ENCODE peak calls at places on chromosome 9, in five cellular contexts. E, N, W, Y and O are unnamed samples.

GRCh38 chr9:6014668-6015270 is 655 bp downstream of the RANBP6 start:
- DNase-seq in E (peak), N (peak), W (peak), Y (no peak), O (peak)

GRCh38 chr9:137406876-137407589 is 15.9 kb downstream of the EXD3 start:
- DNase-seq in E (no peak), N (peak), W (peak), Y (peak), O (peak)

GRCh38 chr9:127027694-127028093 is 94.7 kb downstream of the ANGPTL2 start:
- DNase-seq in E (no peak), N (no peak), W (no peak), Y (no peak), O (no peak)

GRCh38 chr9:26210338-26210851 is 532.2 kb upstream of the TUSC1 start:
- DNase-seq in E (peak), N (peak), W (peak), Y (no peak), O (no peak)

GRCh38 chr9:112535811-112536210 is 49.2 kb downstream of the KIAA1958 start:
- DNase-seq in E (no peak), N (peak), W (peak), Y (no peak), O (peak)

GRCh38 chr9:127981559-127982121 is 851 bp upstream of the EEIG1 start:
- DNase-seq in E (no peak), N (no peak), W (no peak), Y (no peak), O (no peak)

GRCh38 chr9:105141448-105142101 is 102.9 kb upstream of the SLC44A1 start:
- DNase-seq in E (no peak), N (no peak), W (no peak), Y (no peak), O (no peak)

GRCh38 chr9:69115621-69116020 is 58.5 kb upstream of the TJP2 start:
- DNase-seq in E (no peak), N (no peak), W (no peak), Y (peak), O (no peak)

GRCh38 chr9:101791533-101791932 is 53.1 kb upstream of the GRIN3A start:
- DNase-seq in E (no peak), N (no peak), W (no peak), Y (no peak), O (no peak)

GRCh38 chr9:92094655-92095054 is 20.6 kb downstream of the SPTLC1 start:
- DNase-seq in E (peak), N (peak), W (peak), Y (no peak), O (peak)

GRCh38 chr9:14780251-14780650 is 57.7 kb upstream of the CER1 start:
- DNase-seq in E (no peak), N (no peak), W (no peak), Y (no peak), O (no peak)

GRCh38 chr9:89967527-89967926 is 362.7 kb downstream of the GADD45G start:
- DNase-seq in E (no peak), N (no peak), W (no peak), Y (no peak), O (no peak)

GRCh38 chr9:105254226-105254625 is 9.8 kb downstream of the SLC44A1 start:
- DNase-seq in E (no peak), N (no peak), W (no peak), Y (no peak), O (no peak)

GRCh38 chr9:128552744-128553221 is 396 bp downstream of the SPTAN1 start:
- DNase-seq in E (no peak), N (no peak), W (no peak), Y (peak), O (peak)